ENCODE peak calls at places on chromosome 9, in eight cellular contexts. M is tibial artery, I is PC-3, K is uterus, U is prostate gland, H is esophagus squamous epithelium, C is mammary epithelial cell, A is HFF-Myc. S is an unnamed sample.

GRCh38 chr9:107269681-107270080 is 13.4 kb upstream of the RAD23B start:
- DNase-seq in M (no peak), I (no peak), K (no peak), U (no peak), H (no peak), C (no peak), A (no peak), S (no peak)

GRCh38 chr9:86893811-86894490 is 53.4 kb downstream of the GAS1 start:
- DNase-seq in M (no peak), I (no peak), K (no peak), U (no peak), H (no peak), C (no peak), A (no peak), S (no peak)

GRCh38 chr9:121744687-121745395 is 93.4 kb downstream of the DAB2IP start:
- DNase-seq in M (no peak), I (no peak), K (no peak), U (no peak), H (no peak), C (peak; percentile 57), A (no peak), S (no peak)

GRCh38 chr9:138075496-138075895 is 197.9 kb downstream of the CACNA1B start:
- DNase-seq in M (no peak), I (no peak), K (peak; percentile 9), U (no peak), H (no peak), C (no peak), A (no peak), S (no peak)

GRCh38 chr9:86768709-86769108 is 178.6 kb downstream of the GAS1 start:
- DNase-seq in M (no peak), I (no peak), K (no peak), U (no peak), H (no peak), C (no peak), A (no peak), S (no peak)

GRCh38 chr9:2478421-2478820 is 143.2 kb upstream of the VLDLR start:
- DNase-seq in M (no peak), I (peak; percentile 34), K (no peak), U (no peak), H (no peak), C (no peak), A (no peak), S (no peak)

GRCh38 chr9:127634021-127634420 is 21.9 kb downstream of the STXBP1 start:
- DNase-seq in M (no peak), I (no peak), K (no peak), U (no peak), H (no peak), C (peak; percentile 72), A (no peak), S (no peak)

GRCh38 chr9:36924071-36924470 is 110.0 kb downstream of the PAX5 start:
- DNase-seq in M (no peak), I (peak; percentile 96), K (no peak), U (no peak), H (no peak), C (peak; percentile 90), A (peak; percentile 78), S (peak; percentile 67)

GRCh38 chr9:134597957-134598883 is 43.4 kb upstream of the COL5A1 start:
- DNase-seq in M (peak; percentile 71), I (no peak), K (no peak), U (no peak), H (no peak), C (no peak), A (no peak), S (no peak)

GRCh38 chr9:132744881-132745761 is 74.9 kb downstream of the GTF3C4 start:
- DNase-seq in M (no peak), I (no peak), K (no peak), U (no peak), H (no peak), C (no peak), A (no peak), S (no peak)

GRCh38 chr9:14349818-14350333 is 35.9 kb upstream of the NFIB start:
- DNase-seq in M (no peak), I (no peak), K (no peak), U (no peak), H (no peak), C (no peak), A (no peak), S (no peak)

GRCh38 chr9:14346826-14347407 is 33.0 kb upstream of the NFIB start:
- DNase-seq in M (peak; percentile 77), I (no peak), K (no peak), U (no peak), H (no peak), C (no peak), A (no peak), S (no peak)

GRCh38 chr9:14349141-14349817 is 35.3 kb upstream of the NFIB start:
- DNase-seq in M (no peak), I (no peak), K (no peak), U (no peak), H (no peak), C (peak; percentile 38), A (no peak), S (no peak)

GRCh38 chr9:14347408-14348224 is 33.7 kb upstream of the NFIB start:
- DNase-seq in M (peak; percentile 89), I (peak; percentile 10), K (peak; percentile 46), U (no peak), H (no peak), C (peak; percentile 67), A (no peak), S (no peak)

GRCh38 chr9:14348241-14349140 is 34.5 kb upstream of the NFIB start:
- DNase-seq in M (peak; percentile 71), I (no peak), K (no peak), U (no peak), H (no peak), C (peak; percentile 52), A (no peak), S (no peak)
- H3K4me3 ChIP-seq in M (peak overlapping the region; percentile 69), I (peak overlapping the region; percentile 63), K (peak overlapping the region; percentile 39), U (peak overlapping the region; percentile 45), H (peak overlapping the region; percentile 56), C (peak overlapping the region; percentile 45), A (no peak overlapping the region), S (peak overlapping the region; percentile 62)

GRCh38 chr9:32551491-32552049 is 557 bp upstream of the SMIM27 start:
- DNase-seq in M (no peak), I (peak; percentile 16), K (peak; percentile 26), U (peak; percentile 22), H (no peak), C (no peak), A (no peak), S (no peak)

GRCh38 chr9:32552172-32552872 is at the start of the genes SMIM27 and TOPORS:
- DNase-seq in M (peak; percentile 94), I (peak; percentile 81), K (peak; percentile 90), U (peak; percentile 86), H (peak; percentile 59), C (peak; percentile 88), A (peak; percentile 69), S (no peak)

GRCh38 chr9:32550046-32550608 is 2.0 kb upstream of the SMIM27 start:
- DNase-seq in M (no peak), I (no peak), K (no peak), U (no peak), H (no peak), C (peak; percentile 22), A (no peak), S (peak; percentile 10)

GRCh38 chr9:32554107-32554506 is 1.7 kb upstream of the TOPORS start:
- DNase-seq in M (no peak), I (no peak), K (no peak), U (no peak), H (no peak), C (no peak), A (no peak), S (no peak)

GRCh38 chr9:32550609-32551490 is 1.3 kb upstream of the SMIM27 start:
- DNase-seq in M (peak; percentile 96), I (peak; percentile 74), K (peak; percentile 91), U (peak; percentile 92), H (peak; percentile 43), C (peak; percentile 77), A (peak; percentile 72), S (no peak)
- TF ChIP-seq CTCF in M (no peak), I (no peak), K (no peak), U (no peak), H (no peak), C (no peak), A (no peak), S (no peak)

DNA sequence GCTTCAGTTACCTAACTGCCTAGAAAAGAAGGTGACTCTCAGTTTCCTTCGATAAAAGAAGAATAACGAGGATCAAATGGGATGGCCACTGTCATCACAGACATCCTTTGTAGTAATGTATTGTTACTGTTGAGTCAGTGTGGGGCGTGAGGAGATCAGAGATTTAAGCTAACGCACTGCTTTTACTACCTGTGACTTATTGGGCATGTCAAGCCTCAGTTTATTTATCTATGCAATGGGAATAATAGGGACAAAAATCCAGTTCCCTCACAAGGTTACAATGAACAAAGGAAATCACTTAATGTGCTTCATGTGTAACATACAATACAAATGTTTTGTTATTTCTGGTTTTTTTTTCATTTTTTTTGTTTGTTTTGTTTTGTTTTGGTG is 255 bp upstream of the TRPM6 start:
- DNase-seq in M (no peak), I (no peak), K (no peak), U (no peak), H (no peak), C (no peak), A (no peak), S (no peak)
- H3K4me3 ChIP-seq in M (no peak overlapping the region), I (peak overlapping the region; percentile 61), K (no peak overlapping the region), U (peak overlapping the region; percentile 54), H (no peak overlapping the region), C (peak overlapping the region; percentile 63), A (no peak overlapping the region), S (peak overlapping the region; percentile 73)

GRCh38 chr9:137032893-137033292 is 1.0 kb upstream of the FUT7 start:
- DNase-seq in M (peak; percentile 80), I (no peak), K (no peak), U (no peak), H (no peak), C (no peak), A (no peak), S (no peak)

GRCh38 chr9:137035507-137035834 is 3.6 kb upstream of the FUT7 start:
- DNase-seq in M (no peak), I (no peak), K (no peak), U (no peak), H (no peak), C (no peak), A (no peak), S (no peak)

GRCh38 chr9:137035937-137036336 is 4.0 kb upstream of the FUT7 start:
- DNase-seq in M (no peak), I (no peak), K (no peak), U (no peak), H (no peak), C (no peak), A (no peak), S (no peak)

GRCh38 chr9:137034709-137035506 is 3.0 kb upstream of the FUT7 start:
- DNase-seq in M (peak; percentile 82), I (peak; percentile 78), K (peak; percentile 78), U (peak; percentile 68), H (no peak), C (peak; percentile 68), A (peak; percentile 49), S (no peak)

DNA sequence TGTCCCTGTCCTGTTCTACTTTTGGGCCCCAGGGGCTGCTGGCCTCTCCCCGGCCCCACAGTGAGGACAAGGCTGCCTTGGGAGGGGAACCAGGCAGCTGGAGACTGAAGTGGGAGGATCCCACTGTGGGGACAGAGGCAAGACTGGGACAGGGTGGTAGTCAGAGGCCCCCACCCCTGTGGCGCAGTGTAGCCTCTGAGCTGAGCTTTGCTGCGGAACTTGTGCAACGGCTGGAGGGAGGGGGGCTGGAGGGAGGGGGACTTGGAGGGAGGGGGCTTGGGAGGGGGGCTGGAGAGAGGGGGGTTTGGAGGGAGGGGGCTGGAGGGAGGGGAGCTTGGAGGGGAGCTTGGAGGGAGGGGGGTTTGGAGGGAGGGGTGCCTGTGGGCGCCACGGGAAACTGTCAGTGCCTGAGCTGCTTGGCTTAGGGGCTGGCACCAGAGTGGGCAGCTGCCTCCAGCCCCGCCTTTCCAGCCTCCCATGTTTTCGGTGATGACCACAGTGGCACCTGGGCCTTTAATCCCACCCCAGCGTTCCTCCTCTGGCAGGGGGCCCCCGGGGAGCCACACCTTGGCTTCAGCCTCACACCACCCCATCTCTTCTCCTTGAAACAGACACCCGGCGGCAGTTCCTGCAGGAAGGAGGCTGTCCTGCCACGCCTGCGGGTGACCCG is 2.3 kb upstream of the FUT7 start:
- DNase-seq in M (no peak), I (no peak), K (no peak), U (no peak), H (no peak), C (peak; percentile 17), A (no peak), S (no peak)
- TF ChIP-seq CTCF in M (no peak), I (no peak), K (no peak), U (peak; percentile 4), H (no peak), C (no peak), A (no peak), S (no peak)

S was measured in epithelial cell of proximal tubule.